ENCODE peak calls at places on chromosomes 11 and 22, in nine cellular contexts. One of them, this sample, is unnamed.

GRCh38 chr11:130827697-130828377 is 88.4 kb downstream of the SNX19 start:
- DNase-seq in hippocampal formation: no peak
- DNase-seq in NCI-H187 treated with DMSO at 0.1 percent for 48 hours: no peak
- DNase-seq in cardiac fibroblast: peak; percentile 91
- DNase-seq in type B pancreatic cell: no peak
- DNase-seq in NCI-H1092 treated with DMSO at 0.1 percent for 48 hours: no peak
- DNase-seq in Right ventricle myocardium superior: peak; percentile 80
- DNase-seq in AG10803: peak; percentile 79
- DNase-seq in dorsolateral prefrontal cortex: no peak
- DNase-seq in this sample: peak; percentile 85

GRCh38 chr11:70112017-70112434 is 33.9 kb downstream of the ANO1 start:
- DNase-seq in hippocampal formation: no peak
- DNase-seq in NCI-H187 treated with DMSO at 0.1 percent for 48 hours: no peak
- DNase-seq in cardiac fibroblast: no peak
- DNase-seq in type B pancreatic cell: no peak
- DNase-seq in NCI-H1092 treated with DMSO at 0.1 percent for 48 hours: no peak
- DNase-seq in Right ventricle myocardium superior: no peak
- DNase-seq in AG10803: peak; percentile 11
- DNase-seq in dorsolateral prefrontal cortex: no peak
- DNase-seq in this sample: no peak

GRCh38 chr11:65551572-65552398 is 6.4 kb downstream of the LTBP3 start:
- DNase-seq in hippocampal formation: no peak
- DNase-seq in NCI-H187 treated with DMSO at 0.1 percent for 48 hours: peak; percentile 33
- DNase-seq in cardiac fibroblast: no peak
- DNase-seq in type B pancreatic cell: no peak
- DNase-seq in NCI-H1092 treated with DMSO at 0.1 percent for 48 hours: peak; percentile 89
- DNase-seq in Right ventricle myocardium superior: peak; percentile 69
- DNase-seq in AG10803: no peak
- DNase-seq in dorsolateral prefrontal cortex: no peak
- DNase-seq in this sample: no peak

GRCh38 chr22:31162015-31162765 is 2.2 kb downstream of the RNF185 start:
- DNase-seq in hippocampal formation: no peak
- DNase-seq in NCI-H187 treated with DMSO at 0.1 percent for 48 hours: no peak
- DNase-seq in cardiac fibroblast: peak; percentile 23
- DNase-seq in type B pancreatic cell: no peak
- DNase-seq in NCI-H1092 treated with DMSO at 0.1 percent for 48 hours: no peak
- DNase-seq in Right ventricle myocardium superior: no peak
- DNase-seq in AG10803: peak; percentile 56
- DNase-seq in dorsolateral prefrontal cortex: no peak
- DNase-seq in this sample: peak; percentile 38

GRCh38 chr11:127919206-127920000 is 668.0 kb downstream of the ETS1 start:
- DNase-seq in hippocampal formation: no peak
- DNase-seq in NCI-H187 treated with DMSO at 0.1 percent for 48 hours: no peak
- DNase-seq in cardiac fibroblast: peak; percentile 95
- DNase-seq in type B pancreatic cell: no peak
- DNase-seq in NCI-H1092 treated with DMSO at 0.1 percent for 48 hours: no peak
- DNase-seq in Right ventricle myocardium superior: no peak
- DNase-seq in AG10803: peak; percentile 80
- DNase-seq in dorsolateral prefrontal cortex: no peak
- DNase-seq in this sample: peak; percentile 70

GRCh38 chr22:41844513-41844912 is 11.6 kb downstream of the SREBF2 start:
- DNase-seq in hippocampal formation: no peak
- DNase-seq in NCI-H187 treated with DMSO at 0.1 percent for 48 hours: no peak
- DNase-seq in cardiac fibroblast: no peak
- DNase-seq in type B pancreatic cell: no peak
- DNase-seq in NCI-H1092 treated with DMSO at 0.1 percent for 48 hours: no peak
- DNase-seq in Right ventricle myocardium superior: no peak
- DNase-seq in AG10803: no peak
- DNase-seq in dorsolateral prefrontal cortex: no peak
- DNase-seq in this sample: no peak

GRCh38 chr11:116773203-116774112 is 671 bp upstream of the BUD13 start:
- DNase-seq in hippocampal formation: no peak
- DNase-seq in NCI-H187 treated with DMSO at 0.1 percent for 48 hours: no peak
- DNase-seq in cardiac fibroblast: peak; percentile 25
- DNase-seq in type B pancreatic cell: no peak
- DNase-seq in NCI-H1092 treated with DMSO at 0.1 percent for 48 hours: peak; percentile 74
- DNase-seq in Right ventricle myocardium superior: no peak
- DNase-seq in AG10803: no peak
- DNase-seq in dorsolateral prefrontal cortex: no peak
- DNase-seq in this sample: peak; percentile 11

GRCh38 chr22:24162377-24162927 is 18.8 kb upstream of the SUSD2 start:
- DNase-seq in hippocampal formation: no peak
- DNase-seq in NCI-H187 treated with DMSO at 0.1 percent for 48 hours: no peak
- DNase-seq in cardiac fibroblast: no peak
- DNase-seq in type B pancreatic cell: no peak
- DNase-seq in NCI-H1092 treated with DMSO at 0.1 percent for 48 hours: peak; percentile 93
- DNase-seq in Right ventricle myocardium superior: peak; percentile 59
- DNase-seq in AG10803: no peak
- DNase-seq in dorsolateral prefrontal cortex: no peak
- DNase-seq in this sample: no peak

GRCh38 chr11:833114-833791 is 501 bp downstream of the CD151 start:
- DNase-seq in hippocampal formation: no peak
- DNase-seq in NCI-H187 treated with DMSO at 0.1 percent for 48 hours: no peak
- DNase-seq in cardiac fibroblast: peak; percentile 54
- DNase-seq in type B pancreatic cell: no peak
- DNase-seq in NCI-H1092 treated with DMSO at 0.1 percent for 48 hours: peak; percentile 21
- DNase-seq in Right ventricle myocardium superior: peak; percentile 78
- DNase-seq in AG10803: peak; percentile 43
- DNase-seq in dorsolateral prefrontal cortex: no peak
- DNase-seq in this sample: peak; percentile 42

GRCh38 chr22:45285431-45286058 is 796 bp downstream of the UPK3A start:
- DNase-seq in hippocampal formation: no peak
- DNase-seq in NCI-H187 treated with DMSO at 0.1 percent for 48 hours: no peak
- DNase-seq in cardiac fibroblast: no peak
- DNase-seq in type B pancreatic cell: no peak
- DNase-seq in NCI-H1092 treated with DMSO at 0.1 percent for 48 hours: peak; percentile 4
- DNase-seq in Right ventricle myocardium superior: no peak
- DNase-seq in AG10803: no peak
- DNase-seq in dorsolateral prefrontal cortex: no peak
- DNase-seq in this sample: no peak

GRCh38 chr11:127385071-127385470 is 384.5 kb upstream of the KIRREL3 start:
- DNase-seq in hippocampal formation: no peak
- DNase-seq in NCI-H187 treated with DMSO at 0.1 percent for 48 hours: no peak
- DNase-seq in cardiac fibroblast: no peak
- DNase-seq in type B pancreatic cell: no peak
- DNase-seq in NCI-H1092 treated with DMSO at 0.1 percent for 48 hours: no peak
- DNase-seq in Right ventricle myocardium superior: no peak
- DNase-seq in AG10803: no peak
- DNase-seq in dorsolateral prefrontal cortex: no peak
- DNase-seq in this sample: no peak

This sample was measured in choroid plexus epithelial cell.